ENCODE peak calls at places on chromosome 11, in eight cellular contexts. One of them, this sample, is unnamed.
A peak's percentile ranks its signal among the peaks of the same experiment; 100 is the strongest.

GRCh38 chr11:131579932-131580387 is 209.5 kb downstream of the NTM start:
- DNase-seq in HCT116: no peak
- DNase-seq in HepG2: peak; percentile 7
- DNase-seq in prostate gland: no peak
- DNase-seq in GM12878: no peak
- DNase-seq in esophagus muscularis mucosa: no peak
- DNase-seq in spleen: no peak
- DNase-seq in K562: peak; percentile 32
- DNase-seq in this sample: no peak

GRCh38 chr11:8934735-8935478 is 2.2 kb upstream of the C11orf16 start:
- DNase-seq in prostate gland: no peak
- DNase-seq in esophagus muscularis mucosa: no peak
- DNase-seq in GM12878: no peak
- DNase-seq in HCT116: peak; percentile 53
- DNase-seq in HepG2: peak; percentile 18
- DNase-seq in K562: no peak
- DNase-seq in spleen: no peak
- DNase-seq in this sample: no peak

GRCh38 chr11:69563306-69563705 is 77.7 kb upstream of the CCND1 start:
- DNase-seq in GM12878: no peak
- DNase-seq in HepG2: no peak
- DNase-seq in prostate gland: no peak
- DNase-seq in spleen: no peak
- DNase-seq in HCT116: no peak
- DNase-seq in K562: no peak
- DNase-seq in esophagus muscularis mucosa: no peak
- DNase-seq in this sample: no peak

GRCh38 chr11:65357856-65358356 is 3.4 kb downstream of the TIGD3 start:
- DNase-seq in spleen: no peak
- DNase-seq in GM12878: no peak
- DNase-seq in HepG2: peak; percentile 95
- DNase-seq in HCT116: no peak
- DNase-seq in prostate gland: no peak
- DNase-seq in esophagus muscularis mucosa: no peak
- DNase-seq in K562: peak; percentile 60
- DNase-seq in this sample: no peak

GRCh38 chr11:3745161-3745560 is 52.2 kb downstream of the NUP98 start:
- DNase-seq in HCT116: no peak
- DNase-seq in GM12878: no peak
- DNase-seq in HepG2: no peak
- DNase-seq in prostate gland: peak; percentile 25
- DNase-seq in K562: no peak
- DNase-seq in esophagus muscularis mucosa: no peak
- DNase-seq in spleen: no peak
- DNase-seq in this sample: no peak

GRCh38 chr11:86502137-86502536 is 127.5 kb downstream of the CCDC81 start:
- DNase-seq in spleen: no peak
- DNase-seq in prostate gland: no peak
- DNase-seq in HepG2: no peak
- DNase-seq in HCT116: no peak
- DNase-seq in GM12878: no peak
- DNase-seq in esophagus muscularis mucosa: no peak
- DNase-seq in K562: no peak
- DNase-seq in this sample: no peak

GRCh38 chr11:34682822-34683221 is 61.9 kb downstream of the EHF start:
- DNase-seq in esophagus muscularis mucosa: no peak
- DNase-seq in HepG2: no peak
- DNase-seq in spleen: no peak
- DNase-seq in GM12878: no peak
- DNase-seq in HCT116: peak; percentile 38
- DNase-seq in K562: no peak
- DNase-seq in prostate gland: no peak
- DNase-seq in this sample: no peak

GRCh38 chr11:82826526-82826925 is 73.7 kb downstream of the PRCP start:
- DNase-seq in esophagus muscularis mucosa: no peak
- DNase-seq in prostate gland: no peak
- DNase-seq in HCT116: no peak
- DNase-seq in K562: no peak
- DNase-seq in spleen: no peak
- DNase-seq in HepG2: no peak
- DNase-seq in GM12878: no peak
- DNase-seq in this sample: no peak

GRCh38 chr11:14445542-14446530 is 53.8 kb downstream of the COPB1 start:
- DNase-seq in spleen: no peak
- DNase-seq in K562: no peak
- DNase-seq in GM12878: no peak
- DNase-seq in esophagus muscularis mucosa: no peak
- DNase-seq in HCT116: no peak
- DNase-seq in HepG2: no peak
- DNase-seq in prostate gland: no peak
- DNase-seq in this sample: no peak

GRCh38 chr11:117621226-117621625 is 175.8 kb downstream of the DSCAML1 start:
- DNase-seq in GM12878: no peak
- DNase-seq in K562: peak; percentile 59
- DNase-seq in esophagus muscularis mucosa: no peak
- DNase-seq in spleen: no peak
- DNase-seq in prostate gland: no peak
- DNase-seq in HCT116: peak; percentile 8
- DNase-seq in HepG2: no peak
- DNase-seq in this sample: no peak

GRCh38 chr11:74072286-74072685 is 63.4 kb upstream of the UCP3 start:
- DNase-seq in HepG2: no peak
- DNase-seq in spleen: no peak
- DNase-seq in HCT116: no peak
- DNase-seq in K562: no peak
- DNase-seq in GM12878: peak; percentile 2
- DNase-seq in esophagus muscularis mucosa: no peak
- DNase-seq in prostate gland: no peak
- DNase-seq in this sample: no peak

GRCh38 chr11:111526501-111526900 is 11.9 kb downstream of the HOATZ start:
- DNase-seq in spleen: no peak
- DNase-seq in prostate gland: no peak
- DNase-seq in HCT116: no peak
- DNase-seq in esophagus muscularis mucosa: no peak
- DNase-seq in K562: no peak
- DNase-seq in GM12878: no peak
- DNase-seq in HepG2: no peak
- DNase-seq in this sample: no peak

GRCh38 chr11:88543902-88544655 is 206.5 kb upstream of the CTSC start:
- DNase-seq in GM12878: peak; percentile 73
- DNase-seq in HCT116: peak; percentile 81
- DNase-seq in HepG2: peak; percentile 55
- DNase-seq in esophagus muscularis mucosa: no peak
- DNase-seq in prostate gland: peak; percentile 54
- DNase-seq in spleen: peak; percentile 84
- DNase-seq in K562: peak; percentile 67
- DNase-seq in this sample: peak; percentile 65

GRCh38 chr11:2382129-2382517 is 5.0 kb downstream of the CD81 start:
- DNase-seq in prostate gland: no peak
- DNase-seq in HepG2: no peak
- DNase-seq in K562: no peak
- DNase-seq in HCT116: no peak
- DNase-seq in GM12878: no peak
- DNase-seq in esophagus muscularis mucosa: no peak
- DNase-seq in spleen: peak; percentile 78
- DNase-seq in this sample: no peak
- H3K4me1 ChIP-seq in prostate gland: peaks cover 55% of the 10 kb centered on the region
- H3K4me1 ChIP-seq in HepG2: no peaks in the 10 kb centered on the region
- H3K4me1 ChIP-seq in K562: peaks cover 88% of the 10 kb centered on the region
- H3K4me1 ChIP-seq in HCT116: peaks cover 12% of the 10 kb centered on the region
- H3K4me1 ChIP-seq in GM12878: peaks cover 69% of the 10 kb centered on the region
- H3K4me1 ChIP-seq in esophagus muscularis mucosa: peaks cover 90% of the 10 kb centered on the region
- H3K4me1 ChIP-seq in spleen: peaks cover 89% of the 10 kb centered on the region
- H3K4me1 ChIP-seq in this sample: peaks cover 59% of the 10 kb centered on the region

DNA sequence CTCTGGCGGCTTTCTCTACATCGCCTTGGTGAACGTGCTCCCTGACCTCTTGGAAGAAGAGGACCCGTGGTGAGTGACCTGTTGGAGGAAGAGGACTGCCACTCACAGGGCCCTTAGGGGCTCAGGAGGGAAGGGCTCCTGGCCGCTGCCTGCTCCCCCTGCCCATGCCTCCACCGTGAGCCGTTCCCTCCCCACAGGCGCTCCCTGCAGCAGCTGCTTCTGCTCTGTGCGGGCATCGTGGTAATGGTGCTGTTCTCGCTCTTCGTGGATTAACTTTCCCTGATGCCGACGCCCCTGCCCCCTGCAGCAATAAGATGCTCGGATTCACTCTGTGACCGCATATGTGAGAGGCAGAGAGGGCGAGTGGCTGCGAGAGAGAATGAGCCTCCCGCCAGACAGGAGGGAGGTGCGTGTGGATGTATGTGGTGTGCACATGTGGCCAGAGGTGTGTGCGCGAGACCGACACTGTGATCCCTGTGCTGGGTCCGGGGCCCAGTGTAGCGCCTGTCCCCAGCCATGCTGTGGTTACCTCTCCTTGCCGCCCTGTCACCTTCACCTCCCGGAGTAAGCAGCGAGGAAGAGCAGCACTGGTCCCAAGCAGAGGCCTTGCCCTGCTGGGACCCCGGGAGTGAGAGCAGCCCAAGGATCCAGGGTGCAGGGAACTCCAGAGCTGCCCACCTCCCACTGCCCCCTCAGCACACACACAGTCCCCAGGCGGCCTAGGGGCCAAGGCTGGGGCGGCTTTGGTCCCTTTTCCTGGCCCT is 6.9 kb downstream of the SLC39A13 start:
- DNase-seq in K562: no peak
- DNase-seq in esophagus muscularis mucosa: no peak
- DNase-seq in spleen: no peak
- DNase-seq in prostate gland: no peak
- DNase-seq in HCT116: no peak
- DNase-seq in GM12878: no peak
- DNase-seq in HepG2: no peak
- DNase-seq in this sample: no peak
- TF ChIP-seq POLR2A in K562: peak; percentile 31
- TF ChIP-seq POLR2A in esophagus muscularis mucosa: no peak
- TF ChIP-seq POLR2A in spleen: no peak
- TF ChIP-seq POLR2A in prostate gland: no peak
- TF ChIP-seq POLR2A in HCT116: no peak
- TF ChIP-seq POLR2A in GM12878: peak; percentile 12
- TF ChIP-seq POLR2A in HepG2: no peak
- TF ChIP-seq POLR2A in this sample: no peak

GRCh38 chr11:60766547-60766946 is 9.9 kb downstream of the MS4A15 start:
- DNase-seq in GM12878: no peak
- DNase-seq in K562: no peak
- DNase-seq in HepG2: no peak
- DNase-seq in HCT116: no peak
- DNase-seq in prostate gland: no peak
- DNase-seq in esophagus muscularis mucosa: no peak
- DNase-seq in spleen: peak; percentile 14
- DNase-seq in this sample: peak; percentile 19

GRCh38 chr11:60769273-60769672 is 12.6 kb downstream of the MS4A15 start:
- DNase-seq in spleen: peak; percentile 41
- DNase-seq in K562: no peak
- DNase-seq in HepG2: no peak
- DNase-seq in HCT116: no peak
- DNase-seq in prostate gland: no peak
- DNase-seq in GM12878: no peak
- DNase-seq in esophagus muscularis mucosa: no peak
- DNase-seq in this sample: no peak

GRCh38 chr11:60768202-60768601 is 11.5 kb downstream of the MS4A15 start:
- DNase-seq in HepG2: no peak
- DNase-seq in spleen: peak; percentile 64
- DNase-seq in HCT116: no peak
- DNase-seq in GM12878: no peak
- DNase-seq in prostate gland: no peak
- DNase-seq in K562: no peak
- DNase-seq in esophagus muscularis mucosa: no peak
- DNase-seq in this sample: no peak

GRCh38 chr11:60765355-60765754 is 8.7 kb downstream of the MS4A15 start:
- DNase-seq in K562: no peak
- DNase-seq in GM12878: peak; percentile 41
- DNase-seq in HCT116: no peak
- DNase-seq in esophagus muscularis mucosa: no peak
- DNase-seq in prostate gland: no peak
- DNase-seq in spleen: peak; percentile 17
- DNase-seq in HepG2: no peak
- DNase-seq in this sample: no peak

GRCh38 chr11:60767388-60767811 is 10.7 kb downstream of the MS4A15 start:
- DNase-seq in HepG2: no peak
- DNase-seq in K562: peak; percentile 91
- DNase-seq in GM12878: no peak
- DNase-seq in spleen: peak; percentile 70
- DNase-seq in HCT116: peak; percentile 12
- DNase-seq in prostate gland: no peak
- DNase-seq in esophagus muscularis mucosa: no peak
- DNase-seq in this sample: peak; percentile 47
- TF ChIP-seq POLR2AphosphoS5 in HepG2: no peak
- TF ChIP-seq POLR2AphosphoS5 in K562: no peak
- TF ChIP-seq POLR2AphosphoS5 in GM12878: no peak
- TF ChIP-seq POLR2AphosphoS5 in spleen: no peak
- TF ChIP-seq POLR2AphosphoS5 in HCT116: no peak
- TF ChIP-seq POLR2AphosphoS5 in prostate gland: no peak
- TF ChIP-seq POLR2AphosphoS5 in esophagus muscularis mucosa: no peak
- TF ChIP-seq POLR2AphosphoS5 in this sample: no peak

GRCh38 chr11:1817511-1817910 is 17.3 kb upstream of the SYT8 start:
- DNase-seq in HCT116: no peak
- DNase-seq in K562: no peak
- DNase-seq in spleen: no peak
- DNase-seq in HepG2: no peak
- DNase-seq in esophagus muscularis mucosa: no peak
- DNase-seq in prostate gland: no peak
- DNase-seq in GM12878: no peak
- DNase-seq in this sample: no peak

GRCh38 chr11:1819115-1819514 is 15.7 kb upstream of the SYT8 start:
- DNase-seq in prostate gland: no peak
- DNase-seq in spleen: no peak
- DNase-seq in GM12878: no peak
- DNase-seq in HCT116: no peak
- DNase-seq in HepG2: no peak
- DNase-seq in esophagus muscularis mucosa: no peak
- DNase-seq in K562: no peak
- DNase-seq in this sample: no peak

GRCh38 chr11:1815751-1816150 is 19.0 kb upstream of the SYT8 start:
- DNase-seq in HCT116: no peak
- DNase-seq in prostate gland: no peak
- DNase-seq in HepG2: no peak
- DNase-seq in GM12878: no peak
- DNase-seq in K562: no peak
- DNase-seq in spleen: no peak
- DNase-seq in esophagus muscularis mucosa: no peak
- DNase-seq in this sample: no peak

GRCh38 chr11:1815311-1815710 is 19.5 kb upstream of the SYT8 start:
- DNase-seq in GM12878: no peak
- DNase-seq in spleen: no peak
- DNase-seq in prostate gland: no peak
- DNase-seq in HCT116: no peak
- DNase-seq in HepG2: no peak
- DNase-seq in K562: no peak
- DNase-seq in esophagus muscularis mucosa: no peak
- DNase-seq in this sample: no peak

DNA sequence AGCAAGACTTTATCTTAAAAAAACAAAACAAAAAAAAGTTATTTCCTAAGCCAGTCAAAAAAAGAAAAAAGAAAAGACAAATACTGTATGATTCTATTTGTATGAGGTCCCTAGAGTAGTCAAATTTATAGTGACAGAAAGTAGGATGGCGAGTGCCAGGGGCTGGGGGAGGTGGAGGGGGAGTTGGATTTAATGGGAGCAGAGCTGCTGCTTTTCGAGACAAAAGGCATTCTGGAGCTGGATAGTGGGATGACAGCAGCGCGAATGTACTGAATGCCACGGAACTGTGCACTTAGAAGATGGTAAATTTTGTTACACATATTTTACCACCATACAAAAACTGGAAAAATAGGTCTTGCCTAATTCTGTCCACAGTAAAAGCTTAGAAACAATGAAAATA is 17.8 kb upstream of the SYT8 start:
- DNase-seq in GM12878: no peak
- DNase-seq in K562: no peak
- DNase-seq in HCT116: no peak
- DNase-seq in spleen: no peak
- DNase-seq in prostate gland: no peak
- DNase-seq in HepG2: no peak
- DNase-seq in esophagus muscularis mucosa: no peak
- DNase-seq in this sample: no peak
- H3K4me1 ChIP-seq in GM12878: no peaks in the 10 kb centered on the region
- H3K4me1 ChIP-seq in K562: no peaks in the 10 kb centered on the region
- H3K4me1 ChIP-seq in HCT116: no peaks in the 10 kb centered on the region
- H3K4me1 ChIP-seq in spleen: no peaks in the 10 kb centered on the region
- H3K4me1 ChIP-seq in prostate gland: no peaks in the 10 kb centered on the region
- H3K4me1 ChIP-seq in HepG2: no peaks in the 10 kb centered on the region
- H3K4me1 ChIP-seq in esophagus muscularis mucosa: no peaks in the 10 kb centered on the region
- H3K4me1 ChIP-seq in this sample: no peaks in the 10 kb centered on the region